ENCODE peak calls at places on chromosome 4, in four cellular contexts. V is CD8-positive, alpha-beta T cell; N is body of pancreas; O is left lung. Q is an unnamed sample.

GRCh38 chr4:19386786-19387185 is 864.9 kb upstream of the SLIT2 start:
- DNase-seq in O (no peak), N (no peak), V (no peak), Q (no peak)

GRCh38 chr4:2962614-2963184 is 507 bp downstream of the NOP14 start:
- DNase-seq in N (peak; percentile 47), V (no peak), O (no peak), Q (peak; percentile 76)

GRCh38 chr4:178937130-178937529 is 1494.9 kb upstream of the AGA start:
- DNase-seq in O (no peak), N (no peak), V (no peak), Q (no peak)

GRCh38 chr4:169724251-169724650 is 33.5 kb downstream of the HPF1 start:
- DNase-seq in O (no peak), N (no peak), V (no peak), Q (no peak)

GRCh38 chr4:38601244-38601915 is 62.6 kb upstream of the KLF3 start:
- DNase-seq in O (no peak), N (peak; percentile 37), V (no peak), Q (no peak)

GRCh38 chr4:133149932-133150642 is 993 bp downstream of the PCDH10 start:
- DNase-seq in O (no peak), V (no peak), N (no peak), Q (no peak)

GRCh38 chr4:30717208-30718020 is 2.8 kb upstream of the PCDH7 start:
- DNase-seq in N (no peak), V (no peak), O (peak; percentile 53), Q (peak; percentile 26)

GRCh38 chr4:79872738-79873137 is 200.3 kb downstream of the ANTXR2 start:
- DNase-seq in V (no peak), O (no peak), N (no peak), Q (no peak)

GRCh38 chr4:34676390-34676789 is 1567.9 kb downstream of the ARAP2 start:
- DNase-seq in V (no peak), N (no peak), O (no peak), Q (no peak)

GRCh38 chr4:153418114-153418513 is 48.0 kb upstream of the TMEM131L start:
- DNase-seq in O (no peak), N (no peak), V (no peak), Q (no peak)

GRCh38 chr4:105236917-105237311 is 90.2 kb downstream of the TET2 start:
- DNase-seq in V (no peak), N (no peak), O (no peak), Q (peak; percentile 42)

GRCh38 chr4:105234582-105234981 is 87.9 kb downstream of the TET2 start:
- DNase-seq in V (no peak), O (no peak), N (no peak), Q (no peak)

GRCh38 chr4:105232374-105232773 is 85.7 kb downstream of the TET2 start:
- DNase-seq in V (no peak), O (no peak), N (no peak), Q (no peak)

GRCh38 chr4:105240037-105240436 is 93.4 kb downstream of the TET2 start:
- DNase-seq in N (no peak), V (no peak), O (no peak), Q (no peak)

GRCh38 chr4:105236202-105236916 is 89.7 kb downstream of the TET2 start:
- DNase-seq in V (no peak), N (no peak), O (no peak), Q (peak; percentile 73)
- H3K4me3 ChIP-seq in V (no peak overlapping the region), N (no peak overlapping the region), O (no peak overlapping the region), Q (no peak overlapping the region)

DNA sequence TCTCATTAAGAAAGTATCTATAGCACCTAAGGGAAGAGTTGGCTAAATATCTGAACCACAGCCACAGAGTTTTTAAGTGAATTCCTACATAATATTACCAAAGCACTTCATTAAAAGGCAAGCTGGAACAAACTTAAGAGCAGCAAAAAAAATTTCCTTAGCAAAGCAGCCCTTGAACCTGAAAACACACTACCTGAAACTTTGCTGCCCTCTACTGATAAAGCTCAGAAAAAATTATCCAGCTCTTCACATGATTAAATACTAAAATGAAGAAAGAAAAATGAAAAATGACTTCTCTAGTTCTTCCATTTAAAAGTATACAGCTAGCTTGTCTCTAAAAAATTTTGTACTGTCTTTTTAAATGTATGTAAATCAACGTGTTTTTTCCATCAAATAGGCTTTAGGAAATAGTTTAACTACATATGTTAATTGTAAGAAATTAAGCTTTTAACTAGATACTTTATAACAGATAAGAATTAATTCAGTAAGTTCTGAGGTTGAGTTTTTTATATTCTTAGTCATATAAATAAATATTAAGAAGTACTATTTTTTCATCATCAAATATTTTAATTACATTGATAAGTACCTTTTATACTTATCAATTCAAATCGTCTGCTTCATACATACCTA is 156.1 kb downstream of the STPG2 start:
- DNase-seq in V (no peak), O (no peak), N (no peak), Q (peak; percentile 19)
- TF ChIP-seq CTCF in V (no peak), O (peak; percentile 16), N (peak; percentile 55), Q (no peak)

DNA sequence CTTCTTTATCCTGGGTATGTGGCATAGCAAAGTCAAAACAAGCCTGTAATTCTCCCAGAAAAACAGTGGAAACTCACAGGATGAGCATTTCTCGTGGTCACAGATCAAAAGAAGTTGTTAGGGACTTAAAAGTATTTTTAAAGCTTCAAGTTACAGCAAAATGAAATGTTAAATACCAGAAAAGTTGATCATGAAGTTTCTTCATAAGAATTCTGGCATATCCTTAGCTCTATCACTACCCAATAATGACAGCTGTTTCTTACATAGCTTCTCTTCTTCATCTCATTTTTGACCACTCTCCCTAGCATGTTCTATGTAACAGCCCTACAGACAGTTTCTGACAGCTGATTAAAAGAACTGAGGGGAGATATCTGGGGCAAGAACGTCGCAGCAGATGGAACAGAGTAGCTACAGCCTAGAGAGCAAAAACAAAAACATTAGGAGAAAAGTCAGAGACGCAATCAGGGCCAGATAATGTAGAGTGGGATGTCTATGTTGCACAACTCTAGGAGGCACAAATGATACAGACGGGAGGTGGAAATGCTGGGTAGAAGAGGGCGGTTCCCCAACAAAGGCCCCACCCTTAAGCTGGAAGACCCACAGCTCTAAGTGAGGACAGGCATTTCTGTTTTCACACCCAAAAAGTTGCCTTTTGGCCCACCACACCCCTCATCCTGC is 108.6 kb downstream of the CORIN start:
- DNase-seq in V (no peak), N (no peak), O (no peak), Q (no peak)
- H3K4me3 ChIP-seq in V (no peak overlapping the region), N (no peak overlapping the region), O (no peak overlapping the region), Q (no peak overlapping the region)

DNA sequence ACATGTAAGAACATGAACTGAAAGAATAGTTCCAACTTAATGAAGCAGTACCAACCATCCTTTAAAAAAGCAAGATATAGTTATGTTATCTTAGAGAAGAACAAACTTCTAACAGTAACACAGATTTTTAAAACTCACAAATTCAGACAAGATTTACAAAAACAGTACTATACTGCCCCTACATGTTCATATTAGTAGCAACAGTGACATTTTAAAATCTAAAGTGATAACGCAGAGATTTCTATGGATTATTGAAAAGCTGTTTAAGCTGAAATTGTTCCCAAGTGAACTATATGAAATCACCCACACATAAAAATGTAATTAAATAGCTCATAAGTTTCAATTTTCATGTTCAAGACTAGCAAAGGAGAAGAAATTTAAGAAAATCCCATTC is 166.0 kb downstream of the FBXW7 start:
- DNase-seq in N (no peak), O (no peak), V (no peak), Q (no peak)
- TF ChIP-seq CTCF in N (peak; percentile 19), O (no peak), V (peak; percentile 53), Q (no peak)

DNA sequence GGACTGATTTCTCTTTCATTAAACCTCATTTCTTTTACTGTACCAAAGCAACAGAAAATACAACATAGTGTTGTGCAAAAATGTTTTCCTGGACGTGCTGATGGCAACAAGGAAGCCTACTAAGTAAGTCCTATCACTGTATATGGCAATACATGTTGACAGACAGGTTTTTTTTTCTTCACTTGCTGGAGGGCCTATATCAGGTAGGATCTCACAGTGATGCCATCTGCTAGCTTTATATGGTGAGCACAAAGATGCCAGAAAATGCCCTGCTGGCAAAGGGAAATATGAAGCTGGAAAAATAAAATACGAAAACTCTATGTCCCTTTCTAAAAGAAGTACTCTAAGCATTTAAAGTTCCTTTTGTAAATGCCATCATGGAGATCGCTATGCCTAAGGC is 119.0 kb upstream of the PDLIM3 start:
- DNase-seq in V (no peak), O (no peak), N (no peak), Q (no peak)
- H3K4me3 ChIP-seq in V (no peak overlapping the region), O (no peak overlapping the region), N (no peak overlapping the region), Q (no peak overlapping the region)

GRCh38 chr4:68948044-68948743 is 3.4 kb downstream of the UGT2A3 start:
- DNase-seq in N (no peak), V (no peak), O (no peak), Q (no peak)
- TF ChIP-seq CTCF in N (no peak), V (no peak), O (no peak), Q (no peak)

GRCh38 chr4:41359069-41359769 is 102.5 kb downstream of the UCHL1 start:
- DNase-seq in N (no peak), V (no peak), O (no peak), Q (no peak)

GRCh38 chr4:41360911-41361830 is 104.4 kb downstream of the UCHL1 start:
- DNase-seq in V (no peak), O (peak; percentile 59), N (peak; percentile 40), Q (no peak)

GRCh38 chr4:41358626-41359025 is 101.9 kb downstream of the UCHL1 start:
- DNase-seq in V (no peak), O (peak; percentile 74), N (peak; percentile 20), Q (no peak)

GRCh38 chr4:41360214-41360910 is 103.6 kb downstream of the UCHL1 start:
- DNase-seq in V (no peak), N (peak; percentile 66), O (peak; percentile 77), Q (peak; percentile 8)

DNA sequence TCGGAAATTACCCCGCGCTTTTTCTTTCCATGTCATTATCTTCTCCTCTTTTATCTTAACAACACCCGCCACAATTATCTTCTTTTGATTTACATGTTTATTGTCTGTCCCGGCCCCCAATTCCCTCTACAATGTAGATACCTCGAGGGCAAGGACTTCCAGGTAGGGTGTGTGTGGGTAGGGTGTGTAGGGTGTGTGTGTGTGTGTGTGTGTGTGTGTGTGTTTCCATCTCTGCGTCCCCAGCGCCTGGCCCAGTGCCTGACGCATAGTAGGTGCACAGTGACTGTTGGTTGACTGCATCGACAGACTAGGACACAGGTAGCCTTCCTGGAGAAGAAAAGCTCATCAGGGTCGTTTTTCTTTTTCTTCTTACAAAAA is 103.1 kb downstream of the UCHL1 start:
- DNase-seq in N (no peak), O (no peak), V (no peak), Q (no peak)
- H3K4me3 ChIP-seq in N (no peak overlapping the region), O (peak overlapping the region; percentile 73), V (no peak overlapping the region), Q (no peak overlapping the region)

GRCh38 chr4:89549907-89550306 is 242.3 kb upstream of the GPRIN3 start:
- DNase-seq in V (no peak), O (no peak), N (no peak), Q (no peak)

GRCh38 chr4:89545315-89545714 is 237.7 kb upstream of the GPRIN3 start:
- DNase-seq in V (no peak), O (no peak), N (no peak), Q (no peak)

GRCh38 chr4:89556596-89557305 is 249.2 kb upstream of the GPRIN3 start:
- DNase-seq in O (no peak), N (no peak), V (no peak), Q (no peak)

GRCh38 chr4:89551191-89551590 is 243.6 kb upstream of the GPRIN3 start:
- DNase-seq in N (no peak), O (no peak), V (no peak), Q (no peak)
- TF ChIP-seq CTCF in N (no peak), O (no peak), V (no peak), Q (no peak)

GRCh38 chr4:6892190-6892908 is 17.3 kb upstream of the TBC1D14 start:
- DNase-seq in N (peak; percentile 58), V (peak; percentile 17), O (peak; percentile 57), Q (no peak)
- H3K4me3 ChIP-seq in N (no peak overlapping the region), V (peak overlapping the region; percentile 16), O (no peak overlapping the region), Q (no peak overlapping the region)

GRCh38 chr4:166501941-166502382 is 628.9 kb downstream of the TLL1 start:
- DNase-seq in O (no peak), V (no peak), N (peak; percentile 48), Q (peak; percentile 60)
- TF ChIP-seq CTCF in O (no peak), V (no peak), N (peak; percentile 45), Q (peak; percentile 56)